ENCODE peak calls at places on chromosome 22, in four cellular contexts. X, Q, H and W are unnamed samples. For H3K4me1, the result is how much of the 10 kb centered on the place peaks cover.

GRCh38 chr22:27512283-27512761 is 289.2 kb downstream of the MN1 start:
- DNase-seq in X (peak), Q (peak), H (peak), W (peak)

GRCh38 chr22:35556666-35557065 is 16.0 kb downstream of the RASD2 start:
- DNase-seq in X (no peak), Q (no peak), H (no peak), W (no peak)

GRCh38 chr22:44363214-44363979 is 50.6 kb upstream of the SHISAL1 start:
- DNase-seq in X (peak), Q (peak), H (peak), W (peak)

GRCh38 chr22:27337676-27338075 is 463.9 kb downstream of the MN1 start:
- DNase-seq in X (no peak), Q (no peak), H (no peak), W (no peak)

GRCh38 chr22:26544489-26544888 is 32.2 kb upstream of the TFIP11 start:
- DNase-seq in X (no peak), Q (no peak), H (no peak), W (no peak)

GRCh38 chr22:19806213-19807160 is 45.9 kb downstream of the TBX1 start:
- DNase-seq in X (no peak), Q (no peak), H (peak), W (peak)

GRCh38 chr22:28146401-28147304 is 227.6 kb upstream of the PITPNB start:
- DNase-seq in X (peak), Q (no peak), H (no peak), W (no peak)

GRCh38 chr22:38327805-38328204 is 10.6 kb upstream of the CSNK1E start:
- DNase-seq in X (peak), Q (no peak), H (peak), W (no peak)

GRCh38 chr22:45612451-45612901 is 59.2 kb upstream of the ATXN10 start:
- DNase-seq in X (peak), Q (peak), H (peak), W (peak)

GRCh38 chr22:37971475-37972434 is 12.6 kb downstream of the SOX10 start:
- DNase-seq in X (no peak), Q (no peak), H (no peak), W (no peak)

GRCh38 chr22:34161724-34162123 is 241.4 kb upstream of the LARGE1 start:
- DNase-seq in X (no peak), Q (no peak), H (no peak), W (no peak)

GRCh38 chr22:44583854-44584253 is 85.8 kb upstream of the RTL6 start:
- DNase-seq in X (no peak), Q (no peak), H (no peak), W (no peak)

GRCh38 chr22:34976474-34976873 is 89.5 kb upstream of the ISX start:
- DNase-seq in X (no peak), Q (no peak), H (no peak), W (no peak)

GRCh38 chr22:43313497-43314474 is 29.4 kb downstream of the SCUBE1 start:
- DNase-seq in X (no peak), Q (peak), H (no peak), W (no peak)

GRCh38 chr22:36764641-36765040 is 11.3 kb downstream of the IFT27 start:
- DNase-seq in X (no peak), Q (no peak), H (no peak), W (no peak)

GRCh38 chr22:19621372-19622060 is 92.8 kb upstream of the SEPTIN5 start:
- DNase-seq in X (no peak), Q (no peak), H (no peak), W (no peak)

GRCh38 chr22:35409783-35410662 is 10.1 kb downstream of the MCM5 start:
- DNase-seq in X (no peak), Q (no peak), H (no peak), W (no peak)

GRCh38 chr22:19220867-19221266 is 42.3 kb upstream of the SLC25A1 start:
- DNase-seq in X (no peak), Q (no peak), H (no peak), W (no peak)

GRCh38 chr22:35477911-35478582 is 62.6 kb upstream of the RASD2 start:
- DNase-seq in X (no peak), Q (no peak), H (peak), W (peak)

GRCh38 chr22:27542602-27543001 is 259.0 kb downstream of the MN1 start:
- DNase-seq in X (no peak), Q (no peak), H (no peak), W (no peak)

GRCh38 chr22:20437253-20438065 is at the start of gene SCARF2:
- DNase-seq in X (peak), Q (peak), H (peak), W (peak)

GRCh38 chr22:43412808-43413785 is 1.3 kb downstream of the MPPED1 start:
- DNase-seq in X (no peak), Q (no peak), H (no peak), W (no peak)

GRCh38 chr22:37639070-37639760 is at the start of gene SH3BP1:
- DNase-seq in X (peak), Q (peak), H (no peak), W (no peak)

GRCh38 chr22:20229916-20230775 is 38.0 kb downstream of the RTN4R start:
- DNase-seq in X (no peak), Q (peak), H (no peak), W (peak)

GRCh38 chr22:28006271-28006670 is 87.2 kb upstream of the PITPNB start:
- DNase-seq in X (no peak), Q (no peak), H (peak), W (no peak)

GRCh38 chr22:37728620-37729019 is 31.8 kb downstream of the TRIOBP start:
- DNase-seq in X (no peak), Q (no peak), H (no peak), W (no peak)

GRCh38 chr22:29449296-29449863 is 11.0 kb downstream of the RFPL1 start:
- DNase-seq in X (no peak), Q (no peak), H (no peak), W (no peak)

GRCh38 chr22:29451863-29452262 is 13.5 kb downstream of the RFPL1 start:
- DNase-seq in X (no peak), Q (no peak), H (no peak), W (no peak)

GRCh38 chr22:29445508-29445907 is 7.1 kb downstream of the RFPL1 start:
- DNase-seq in X (no peak), Q (no peak), H (no peak), W (no peak)

GRCh38 chr22:29454186-29454745 is 15.9 kb downstream of the RFPL1 start:
- DNase-seq in X (no peak), Q (no peak), H (no peak), W (no peak)

DNA sequence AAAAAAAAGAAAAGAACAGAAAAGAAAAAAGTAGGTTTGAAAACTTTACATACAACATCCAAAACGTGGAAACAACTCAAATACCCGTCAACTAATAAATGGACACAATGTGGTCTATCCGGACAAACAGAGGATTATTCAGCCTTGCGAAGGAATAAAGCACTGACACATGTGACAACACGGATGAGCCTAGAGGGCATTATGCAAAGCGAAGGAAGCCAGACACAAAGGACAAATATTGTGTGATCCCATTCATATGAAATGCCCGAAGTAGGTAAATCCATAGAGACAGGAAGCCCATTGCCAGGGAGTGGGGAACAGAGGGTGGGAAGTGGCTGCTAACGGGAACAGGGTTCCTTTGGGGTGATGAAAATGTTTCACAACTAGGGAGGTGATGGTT is 11.8 kb downstream of the RFPL1 start:
- DNase-seq in X (no peak), Q (no peak), H (no peak), W (no peak)
- H3K4me1 ChIP-seq in X (under half), Q (under half), H (under half), W (under half)

DNA sequence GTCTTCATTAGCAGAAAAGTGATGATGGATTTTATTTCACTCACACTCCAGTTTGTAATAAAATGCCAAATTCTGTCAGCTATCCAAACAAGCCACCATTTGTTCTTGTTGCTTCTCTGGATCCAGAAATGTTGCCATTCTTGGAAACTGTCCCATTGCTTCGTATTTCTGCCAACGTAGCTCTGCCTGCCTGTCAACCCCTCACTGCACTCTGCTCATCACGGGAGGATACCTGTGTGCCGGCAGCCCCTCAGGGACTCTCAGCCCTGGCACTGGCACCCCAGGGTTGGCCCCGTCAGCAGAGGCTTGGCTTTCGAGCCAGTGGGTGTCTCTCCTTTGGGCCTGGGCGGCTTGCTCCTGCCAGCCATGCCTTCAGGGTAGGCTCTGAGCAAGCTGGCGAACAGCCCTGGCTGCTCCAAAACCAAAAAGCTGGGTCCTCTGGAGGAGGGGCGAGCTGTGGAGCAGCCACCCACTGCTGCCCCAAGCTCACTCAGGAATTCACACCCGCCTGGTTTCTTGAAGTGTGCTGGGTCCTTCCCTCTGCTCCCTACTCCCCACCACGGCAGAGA is 6.3 kb downstream of the YDJC start:
- DNase-seq in X (no peak), Q (no peak), H (no peak), W (no peak)
- H3K4me1 ChIP-seq in X (under half), Q (under half), H (under half), W (under half)

DNA sequence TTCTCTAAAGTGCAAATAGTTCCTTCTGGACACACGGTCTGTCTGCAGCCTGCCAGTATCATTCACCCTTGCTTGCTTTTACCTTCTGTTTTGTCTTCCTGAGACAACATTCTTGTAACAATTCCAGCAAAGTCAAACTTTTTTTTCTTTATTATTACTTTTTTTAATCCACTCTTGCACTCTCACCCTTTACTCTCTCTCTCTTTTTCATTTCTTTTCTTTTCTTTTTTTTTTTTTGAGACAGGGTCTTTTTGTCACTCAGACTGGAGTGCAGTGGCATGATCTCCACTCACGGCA is 53.7 kb downstream of the MCHR1 start:
- DNase-seq in X (no peak), Q (no peak), H (no peak), W (no peak)
- H3K4me1 ChIP-seq in X (under half), Q (under half), H (under half), W (under half)

DNA sequence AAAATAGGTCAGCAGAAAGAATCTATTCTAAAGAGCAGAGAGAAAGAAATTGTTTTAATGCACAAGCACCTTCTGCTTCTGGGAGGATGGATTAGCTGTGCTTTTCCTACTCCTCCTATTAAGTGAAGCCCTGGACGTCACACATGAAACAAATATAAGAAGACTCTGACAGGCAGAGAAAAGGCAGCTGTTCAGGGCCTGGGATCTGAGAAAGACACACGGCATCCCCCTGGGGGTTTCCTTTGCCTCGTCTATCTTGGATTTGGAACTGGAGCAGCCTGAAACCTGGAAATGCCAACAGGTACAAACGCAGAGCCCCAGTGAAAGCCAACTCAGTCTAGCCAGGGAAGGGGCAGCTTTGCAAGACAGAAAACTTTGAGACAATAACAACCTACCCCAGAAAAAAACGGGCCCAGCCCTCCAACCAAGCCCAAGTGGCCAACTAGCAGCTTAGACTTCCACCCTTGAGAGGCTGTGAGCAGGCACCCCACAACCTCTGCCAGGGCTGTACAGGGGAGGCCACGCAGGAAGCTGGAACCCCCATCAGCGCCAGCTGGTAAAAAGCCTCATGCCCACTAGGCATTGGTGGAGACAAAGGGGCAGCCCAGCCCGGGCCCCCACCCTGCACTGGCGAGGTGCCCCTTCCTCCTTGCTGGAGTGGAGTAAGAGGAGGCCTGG is 7.3 kb downstream of the CERK start:
- DNase-seq in X (peak), Q (no peak), H (no peak), W (no peak)
- H3K4me1 ChIP-seq in X (under half), Q (under half), H (under half), W (under half)

GRCh38 chr22:39525658-39525975 is 5.3 kb downstream of the ATF4 start:
- DNase-seq in X (no peak), Q (no peak), H (no peak), W (no peak)
- H3K4me1 ChIP-seq in X (under half), Q (under half), H (under half), W (half or more)

DNA sequence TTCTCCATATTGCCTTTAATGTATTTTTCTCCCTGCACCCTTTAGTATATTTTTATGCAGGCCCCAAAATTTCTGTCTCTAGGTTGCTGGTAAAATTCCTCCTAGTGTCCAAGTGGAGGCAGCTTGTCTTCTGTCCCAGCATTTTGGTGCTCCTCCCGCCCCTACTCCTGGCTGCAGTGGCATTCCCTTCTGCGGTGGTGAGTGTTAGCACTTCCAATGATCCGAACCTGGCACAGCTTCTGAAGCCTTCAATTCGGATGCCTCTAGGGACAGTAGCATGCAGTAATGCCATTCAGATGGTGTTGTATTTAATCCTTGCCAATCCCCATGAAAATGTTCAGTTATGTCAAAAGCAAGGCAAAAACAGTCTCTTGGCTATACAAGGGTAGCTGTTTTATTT is 5.9 kb downstream of the YWHAH start:
- DNase-seq in X (peak), Q (no peak), H (no peak), W (no peak)
- H3K4me1 ChIP-seq in X (half or more), Q (under half), H (under half), W (half or more)

GRCh38 chr22:23796461-23796860 is 9.7 kb downstream of the SMARCB1 start:
- DNase-seq in X (no peak), Q (no peak), H (no peak), W (no peak)

GRCh38 chr22:23790819-23791736 is 4.3 kb downstream of the SMARCB1 start:
- DNase-seq in X (peak), Q (no peak), H (peak), W (no peak)

GRCh38 chr22:23791737-23792645 is 5.2 kb downstream of the SMARCB1 start:
- DNase-seq in X (no peak), Q (no peak), H (no peak), W (no peak)

GRCh38 chr22:23789638-23790037 is 2.9 kb downstream of the SMARCB1 start:
- DNase-seq in X (no peak), Q (no peak), H (no peak), W (no peak)

DNA sequence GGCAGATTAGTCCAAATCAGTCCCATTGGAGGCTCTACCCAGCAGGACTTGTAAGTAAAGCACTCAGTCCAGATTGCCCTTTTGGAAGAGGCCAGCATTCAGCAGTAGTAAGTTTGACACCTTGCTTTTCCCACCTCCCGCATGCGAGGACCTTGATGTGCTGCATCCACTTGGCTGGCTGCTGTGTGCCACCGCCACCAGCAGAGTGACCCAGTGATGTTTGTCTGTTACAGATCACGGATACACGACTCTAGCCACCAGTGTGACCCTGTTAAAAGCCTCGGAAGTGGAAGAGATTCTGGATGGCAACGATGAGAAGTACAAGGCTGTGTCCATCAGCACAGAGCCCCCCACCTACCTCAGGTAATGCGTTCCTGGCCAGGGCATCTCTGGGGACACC is 6.6 kb downstream of the SMARCB1 start:
- DNase-seq in X (no peak), Q (no peak), H (no peak), W (no peak)
- H3K4me1 ChIP-seq in X (under half), Q (under half), H (under half), W (under half)